ENCODE peak calls at places on chromosome 5, in eight cellular contexts. N is Caco-2; U is NCI-H1092; O is CD4-positive, alpha-beta memory T cell; C is WTC11; S is stimulated activated CD4-positive, alpha-beta T cell treated with anti-CD3 and anti-CD28 coated beads, Interleukin-12 subunit alpha, Interleukin-12 subunit beta, amount 100 ng/mL, for 4 hours; M is amniotic stem cell; L is activated CD8-positive, alpha-beta memory T cell treated with anti-CD3 and anti-CD28 coated beads for 4 hours. V is an unnamed sample.

GRCh38 chr5:109996246-109996645 is 306.5 kb downstream of the MAN2A1 start:
- DNase-seq in C (no peak), M (no peak), U (no peak), O (no peak), S (no peak), N (no peak), L (no peak), V (no peak)

GRCh38 chr5:124530916-124531315 is 215.5 kb downstream of the ZNF608 start:
- DNase-seq in L (no peak), O (no peak), N (no peak), C (no peak), U (no peak), S (no peak), M (no peak), V (no peak)

GRCh38 chr5:87150630-87151029 is 117.1 kb upstream of the RASA1 start:
- DNase-seq in U (no peak), N (no peak), C (no peak), S (no peak), O (no peak), M (no peak), L (no peak), V (no peak)

GRCh38 chr5:132204330-132204729 is 23.3 kb downstream of the P4HA2 start:
- DNase-seq in U (no peak), M (no peak), N (no peak), L (no peak), S (no peak), C (no peak), O (no peak), V (no peak)

GRCh38 chr5:24747327-24747726 is 102.5 kb upstream of the CDH10 start:
- DNase-seq in C (no peak), U (no peak), N (no peak), S (no peak), O (no peak), L (no peak), M (no peak), V (no peak)

GRCh38 chr5:72268753-72269410 is 51.2 kb downstream of the MRPS27 start:
- DNase-seq in C (peak), S (peak), L (no peak), M (peak), U (no peak), O (peak), N (peak), V (peak)

GRCh38 chr5:140806834-140807775 is at the start of gene PCDHA4:
- DNase-seq in O (no peak), N (no peak), S (no peak), C (peak), U (peak), L (no peak), M (no peak), V (peak)

GRCh38 chr5:159202151-159202550 is 7.2 kb downstream of the RNF145 start:
- DNase-seq in U (no peak), M (no peak), O (no peak), C (no peak), N (no peak), S (no peak), L (no peak), V (no peak)

GRCh38 chr5:36606437-36607113 is at the start of gene SLC1A3:
- DNase-seq in M (peak), N (peak), L (no peak), O (no peak), U (no peak), C (peak), S (peak), V (no peak)

V was measured in HuH-7.5.